ENCODE peak calls at places on chromosomes 4 and X, in five cellular contexts. P, M, D, R and X are unnamed samples.

GRCh38 chrX:1422135-1422465 is 30.2 kb upstream of the SLC25A6 start:
- DNase-seq in P (no peak), D (no peak), R (no peak), M (no peak), X (no peak)

GRCh38 chr4:166277406-166277805 is 404.4 kb downstream of the TLL1 start:
- DNase-seq in D (no peak), R (no peak), M (no peak), P (peak; percentile 49), X (no peak)

GRCh38 chr4:15945516-15945915 is 7.0 kb upstream of the FGFBP1 start:
- DNase-seq in P (no peak), D (no peak), R (no peak), M (no peak), X (no peak)

GRCh38 chrX:42087960-42088359 is 164.6 kb upstream of the CASK start:
- DNase-seq in M (no peak), P (no peak), R (no peak), D (no peak), X (no peak)

GRCh38 chrX:74119016-74119910 is 184.7 kb upstream of the ZCCHC13 start:
- DNase-seq in D (peak; percentile 45), P (peak; percentile 33), R (no peak), M (no peak), X (no peak)

GRCh38 chr4:119743644-119744043 is 115.0 kb upstream of the PDE5A start:
- DNase-seq in D (no peak), R (no peak), P (no peak), M (no peak), X (no peak)

GRCh38 chr4:55444822-55445221 is 49.1 kb downstream of the TMEM165 start:
- DNase-seq in M (no peak), P (peak; percentile 53), R (no peak), D (peak; percentile 59), X (no peak)

GRCh38 chr4:101102114-101102752 is 245.1 kb downstream of the PPP3CA start:
- DNase-seq in M (no peak), P (peak; percentile 90), R (no peak), D (peak; percentile 94), X (peak; percentile 86)

GRCh38 chrX:140034916-140035315 is 69.6 kb upstream of the CXorf66 start:
- DNase-seq in P (peak; percentile 0), M (no peak), R (no peak), D (no peak), X (no peak)

GRCh38 chr4:1683371-1683902 is 676 bp downstream of the FAM53A start:
- DNase-seq in R (peak; percentile 28), M (no peak), P (peak; percentile 83), D (peak; percentile 89), X (peak; percentile 38)

GRCh38 chr4:146633471-146633800 is 5.3 kb upstream of the POU4F2 start:
- DNase-seq in P (no peak), M (no peak), D (no peak), R (no peak), X (no peak)

DNA sequence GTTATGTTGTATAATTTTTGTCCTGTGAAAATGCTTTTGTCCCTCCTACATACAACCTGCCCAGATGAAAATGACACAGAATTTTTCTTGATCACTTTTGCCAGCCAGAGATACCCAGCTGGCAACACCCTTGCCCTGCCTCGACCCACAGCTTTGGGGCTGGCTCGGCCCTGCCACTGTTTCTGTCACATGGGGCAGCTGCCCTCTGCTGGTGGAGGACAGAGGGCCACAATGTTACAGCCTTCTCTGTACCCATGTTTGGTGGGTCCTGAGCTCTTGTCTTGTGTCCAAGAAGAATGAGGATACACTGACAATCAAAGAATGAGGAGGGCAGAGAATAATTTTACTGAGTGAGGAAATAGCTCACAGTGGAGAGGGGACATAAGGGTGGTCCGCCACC is 31.1 kb downstream of the BMP15 start:
- DNase-seq in P (no peak), M (no peak), R (no peak), D (no peak), X (no peak)
- TF ChIP-seq CTCF in P (peak; percentile 30), M (no peak), R (no peak), D (peak; percentile 44), X (peak; percentile 34)

GRCh38 chr4:61202100-61202637 is 2.0 kb downstream of the ADGRL3 start:
- DNase-seq in M (no peak), P (peak; percentile 12), D (no peak), R (peak; percentile 39), X (no peak)
- TF ChIP-seq CTCF in M (no peak), P (peak; percentile 4), D (no peak), R (no peak), X (no peak)

DNA sequence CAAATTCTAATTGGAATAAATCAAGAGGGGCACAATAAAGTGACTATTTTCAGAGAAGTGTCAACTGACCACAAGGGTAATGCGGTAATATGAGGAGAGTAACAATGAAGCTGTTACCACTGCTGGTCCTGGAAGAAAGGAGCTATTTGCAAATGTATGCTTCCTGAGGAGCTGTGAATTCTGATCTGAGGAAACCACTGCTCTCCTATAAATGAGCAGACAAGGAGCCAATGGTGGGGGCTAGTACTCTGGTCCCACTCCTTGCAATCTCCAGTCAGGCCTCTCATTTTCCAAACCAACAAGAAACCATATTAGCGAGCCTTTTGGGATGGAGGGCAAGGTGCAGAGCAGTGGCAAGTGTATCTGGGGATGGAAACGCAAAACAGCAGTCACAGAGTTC is 770.2 kb downstream of the FSTL5 start:
- DNase-seq in P (no peak), D (no peak), M (no peak), R (no peak), X (no peak)
- TF ChIP-seq CTCF in P (no peak), D (no peak), M (no peak), R (no peak), X (no peak)

GRCh38 chr4:10128761-10129160 is 12.2 kb upstream of the WDR1 start:
- DNase-seq in R (no peak), M (no peak), P (no peak), D (no peak), X (no peak)
- TF ChIP-seq CTCF in R (no peak), M (no peak), P (no peak), D (no peak), X (no peak)

DNA sequence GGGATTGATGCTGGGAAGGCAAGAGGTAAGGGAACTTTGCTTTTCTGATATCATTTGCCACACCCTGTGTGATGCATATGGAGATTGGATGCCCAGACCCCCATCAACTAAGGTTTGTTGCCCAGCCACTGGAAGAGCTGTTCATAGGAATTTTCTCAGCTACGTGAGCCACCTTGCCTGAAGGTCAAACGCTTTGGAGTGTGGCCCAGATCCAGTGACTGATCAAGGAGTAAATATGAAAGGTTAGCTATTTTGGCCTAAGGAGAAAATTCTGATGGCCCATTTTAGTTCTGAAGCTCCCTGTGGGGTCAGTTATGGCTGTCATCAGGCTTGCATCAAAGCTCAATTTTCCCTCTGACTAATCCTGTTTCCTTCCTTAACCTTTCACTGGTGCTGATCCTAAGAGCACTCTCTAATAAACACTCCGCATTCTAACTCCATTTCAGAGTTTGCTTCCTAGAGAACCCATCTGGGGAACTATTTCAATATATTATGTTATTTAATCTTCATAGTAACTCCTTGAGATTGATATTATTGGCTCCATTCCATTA is 407.7 kb downstream of the SPRY1 start:
- DNase-seq in D (no peak), P (no peak), M (no peak), R (no peak), X (no peak)
- TF ChIP-seq CTCF in D (no peak), P (no peak), M (no peak), R (no peak), X (no peak)

DNA sequence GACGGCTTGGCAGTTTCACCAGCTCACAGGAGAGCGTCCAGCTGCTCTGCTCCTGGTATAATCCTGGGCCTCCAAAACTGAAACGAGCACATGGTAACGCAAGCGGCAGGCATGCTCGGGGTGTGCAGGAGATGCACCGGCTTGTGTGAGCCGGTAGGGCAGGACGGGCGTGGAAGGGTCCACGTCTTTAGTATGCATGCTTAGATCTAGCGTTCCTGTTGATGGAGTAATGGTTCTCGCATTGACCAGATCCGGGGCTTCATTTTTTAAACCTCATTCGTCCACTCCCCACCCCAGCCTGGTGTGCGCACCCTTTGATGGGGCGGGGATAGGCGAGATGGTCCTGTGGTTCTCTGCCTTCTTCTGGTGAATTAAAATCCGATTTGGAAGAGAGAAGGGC is 39.7 kb downstream of the FAM149A start:
- DNase-seq in P (peak; percentile 59), R (peak; percentile 31), M (no peak), D (peak; percentile 25), X (no peak)
- TF ChIP-seq CTCF in P (peak; percentile 18), R (no peak), M (no peak), D (peak; percentile 21), X (no peak)